ENCODE peak calls at places on chromosomes 6 and 20, in four cellular contexts. D is stomach, Q is WERI-Rb-1, N is mucosa of descending colon. Z is an unnamed sample.
A peak's percentile ranks its signal among the peaks of the same experiment; 100 is the strongest.

GRCh38 chr6:2061880-2062279 is 183.5 kb downstream of the GMDS start:
- DNase-seq in D (no peak), Q (no peak), N (no peak), Z (no peak)

GRCh38 chr20:53776858-53777257 is 183.2 kb upstream of the ZNF217 start:
- DNase-seq in D (no peak), Q (no peak), N (no peak), Z (no peak)

GRCh38 chr6:48243071-48243470 is 132.1 kb upstream of the PTCHD4 start:
- DNase-seq in D (no peak), Q (no peak), N (no peak), Z (no peak)

GRCh38 chr6:33610779-33611421 is 10.2 kb upstream of the ITPR3 start:
- DNase-seq in D (peak; percentile 78), Q (no peak), N (peak; percentile 72), Z (no peak)

GRCh38 chr6:100366419-100366818 is 98.3 kb downstream of the SIM1 start:
- DNase-seq in D (no peak), Q (no peak), N (no peak), Z (no peak)

GRCh38 chr20:46455729-46456128 is 49.3 kb upstream of the ELMO2 start:
- DNase-seq in D (no peak), Q (no peak), N (no peak), Z (no peak)

GRCh38 chr6:77487808-77488425 is 24.6 kb upstream of the HTR1B start:
- DNase-seq in D (no peak), Q (no peak), N (no peak), Z (no peak)

GRCh38 chr6:34324738-34325444 is 67.6 kb downstream of the NUDT3 start:
- DNase-seq in D (no peak), Q (no peak), N (peak; percentile 20), Z (peak; percentile 13)

GRCh38 chr20:47334022-47334551 is 22.4 kb downstream of the ZMYND8 start:
- DNase-seq in D (no peak), Q (no peak), N (peak; percentile 47), Z (peak; percentile 74)

GRCh38 chr6:130167655-130168054 is 55.1 kb downstream of the SAMD3 start:
- DNase-seq in D (no peak), Q (no peak), N (no peak), Z (no peak)

GRCh38 chr6:24864345-24864744 is 65.6 kb upstream of the ARMH2 start:
- DNase-seq in D (no peak), Q (peak; percentile 53), N (no peak), Z (no peak)

GRCh38 chr6:33112148-33112547 is 36.4 kb downstream of the HLA-DPB1 start:
- DNase-seq in D (no peak), Q (peak; percentile 66), N (peak; percentile 59), Z (no peak)

GRCh38 chr6:111027219-111027618 is 45.4 kb downstream of the RPF2 start:
- DNase-seq in D (no peak), Q (no peak), N (no peak), Z (no peak)

GRCh38 chr6:53239526-53239925 is 90.9 kb upstream of the GCM1 start:
- DNase-seq in D (no peak), Q (no peak), N (no peak), Z (no peak)

GRCh38 chr6:53734473-53735299 is 60.1 kb upstream of the LRRC1 start:
- DNase-seq in D (peak; percentile 60), Q (peak; percentile 87), N (peak; percentile 82), Z (no peak)

GRCh38 chr6:106370639-106371038 is 10.1 kb downstream of the CRYBG1 start:
- DNase-seq in D (no peak), Q (no peak), N (no peak), Z (no peak)

GRCh38 chr6:80932364-80932763 is 820.1 kb downstream of the TENT5A start:
- DNase-seq in D (no peak), Q (no peak), N (no peak), Z (no peak)

GRCh38 chr20:40603057-40603651 is 85.9 kb downstream of the MAFB start:
- DNase-seq in D (no peak), Q (no peak), N (no peak), Z (no peak)

GRCh38 chr6:21500894-21501293 is 92.7 kb upstream of the SOX4 start:
- DNase-seq in D (peak; percentile 29), Q (peak; percentile 36), N (peak; percentile 65), Z (no peak)

GRCh38 chr6:14119764-14120163 is 2.2 kb downstream of the CD83 start:
- DNase-seq in D (no peak), Q (no peak), N (no peak), Z (no peak)

GRCh38 chr6:14120556-14120955 is 3.0 kb downstream of the CD83 start:
- DNase-seq in D (no peak), Q (no peak), N (no peak), Z (no peak)

GRCh38 chr6:14118444-14118843 is 872 bp downstream of the CD83 start:
- DNase-seq in D (no peak), Q (no peak), N (no peak), Z (no peak)

GRCh38 chr6:14118091-14118439 is 493 bp downstream of the CD83 start:
- DNase-seq in D (no peak), Q (no peak), N (no peak), Z (no peak)

GRCh38 chr6:14117158-14118090 is at the start of gene CD83:
- DNase-seq in D (peak; percentile 84), Q (peak; percentile 79), N (peak; percentile 74), Z (peak; percentile 56)
- TF ChIP-seq CTCF in D (no peak), Q (peak; percentile 75), N (no peak), Z (no peak)

DNA sequence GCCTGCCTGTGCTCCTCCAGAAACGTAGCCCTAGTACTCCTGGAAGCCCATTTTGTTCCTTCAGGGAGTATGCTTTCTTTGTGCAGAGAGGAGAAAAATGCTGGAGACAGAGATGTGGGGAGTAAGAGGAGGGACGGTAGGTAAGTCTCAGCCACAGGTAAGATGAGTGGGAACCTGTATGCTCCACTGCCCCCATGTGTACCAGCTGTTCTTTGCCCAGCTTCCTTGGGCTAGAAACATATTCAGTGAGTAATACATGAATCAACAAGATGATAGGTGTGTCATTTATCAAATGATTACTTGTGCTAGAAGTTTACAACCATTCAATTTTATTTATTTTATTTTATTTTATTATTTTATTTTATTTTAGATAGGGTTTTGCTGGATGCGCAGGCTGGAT is 13.6 kb upstream of the CEP85L start:
- DNase-seq in D (no peak), Q (no peak), N (no peak), Z (no peak)
- TF ChIP-seq CTCF in D (no peak), Q (no peak), N (no peak), Z (no peak)

GRCh38 chr20:63369724-63370622 is 8.8 kb upstream of the CHRNA4 start:
- DNase-seq in D (no peak), Q (no peak), N (no peak), Z (no peak)
- TF ChIP-seq CTCF in D (no peak), Q (no peak), N (no peak), Z (no peak)

GRCh38 chr20:3313681-3314080 is 74.7 kb upstream of the SLC4A11 start:
- DNase-seq in D (no peak), Q (no peak), N (no peak), Z (peak; percentile 41)
- TF ChIP-seq CTCF in D (no peak), Q (no peak), N (no peak), Z (no peak)

Z was measured in prostate gland.